ENCODE peak calls at places on chromosomes 1 and 21, in four cellular contexts. One of them, this sample, is unnamed.

GRCh38 chr1:55399385-55399784 is 184.2 kb upstream of the USP24 start:
- DNase-seq in endothelial cell of umbilical vein: peak
- DNase-seq in H1: no peak
- DNase-seq in HepG2: no peak
- DNase-seq in this sample: no peak

GRCh38 chr1:38858833-38859560 is 575 bp downstream of the RRAGC start:
- DNase-seq in H1: no peak
- DNase-seq in HepG2: peak
- DNase-seq in endothelial cell of umbilical vein: peak
- DNase-seq in this sample: peak

GRCh38 chr1:89822109-89822962 is 1.5 kb downstream of the LRRC8D start:
- DNase-seq in endothelial cell of umbilical vein: no peak
- DNase-seq in HepG2: no peak
- DNase-seq in H1: peak
- DNase-seq in this sample: peak

GRCh38 chr21:32572574-32573420 is 12.5 kb downstream of the TCP10L start:
- DNase-seq in H1: no peak
- DNase-seq in HepG2: peak
- DNase-seq in endothelial cell of umbilical vein: no peak
- DNase-seq in this sample: peak

GRCh38 chr1:40160806-40161124 is 422 bp upstream of the RLF start:
- DNase-seq in endothelial cell of umbilical vein: no peak
- DNase-seq in HepG2: no peak
- DNase-seq in H1: no peak
- DNase-seq in this sample: no peak

GRCh38 chr1:100927276-100927675 is 31.4 kb downstream of the SLC30A7 start:
- DNase-seq in HepG2: no peak
- DNase-seq in endothelial cell of umbilical vein: no peak
- DNase-seq in H1: no peak
- DNase-seq in this sample: no peak

GRCh38 chr21:17612023-17612564 is 607 bp downstream of the BTG3 start:
- DNase-seq in HepG2: no peak
- DNase-seq in H1: peak
- DNase-seq in endothelial cell of umbilical vein: no peak
- DNase-seq in this sample: no peak

GRCh38 chr1:200979574-200980451 is 43.7 kb downstream of the KIF21B start:
- DNase-seq in HepG2: peak
- DNase-seq in endothelial cell of umbilical vein: peak
- DNase-seq in H1: peak
- DNase-seq in this sample: peak

GRCh38 chr21:30491963-30492428 is at the start of gene KRTAP19-3:
- DNase-seq in endothelial cell of umbilical vein: no peak
- DNase-seq in H1: no peak
- DNase-seq in HepG2: no peak
- DNase-seq in this sample: no peak

GRCh38 chr21:44331650-44332306 is 7.4 kb downstream of the CFAP410 start:
- DNase-seq in endothelial cell of umbilical vein: no peak
- DNase-seq in H1: no peak
- DNase-seq in HepG2: no peak
- DNase-seq in this sample: no peak

GRCh38 chr1:81034366-81034765 is 766.4 kb upstream of the ADGRL2 start:
- DNase-seq in HepG2: no peak
- DNase-seq in endothelial cell of umbilical vein: no peak
- DNase-seq in H1: no peak
- DNase-seq in this sample: no peak

GRCh38 chr1:153628638-153629342 is 556 bp downstream of the S100A1 start:
- DNase-seq in endothelial cell of umbilical vein: no peak
- DNase-seq in HepG2: no peak
- DNase-seq in H1: no peak
- DNase-seq in this sample: no peak

GRCh38 chr1:24294228-24294672 is 24.9 kb upstream of the GRHL3 start:
- DNase-seq in H1: no peak
- DNase-seq in HepG2: no peak
- DNase-seq in endothelial cell of umbilical vein: peak
- DNase-seq in this sample: no peak

GRCh38 chr1:218659911-218660677 is 315.0 kb downstream of the TGFB2 start:
- DNase-seq in HepG2: no peak
- DNase-seq in H1: no peak
- DNase-seq in endothelial cell of umbilical vein: no peak
- DNase-seq in this sample: no peak

GRCh38 chr1:36342426-36343185 is 19.2 kb upstream of the EVA1B start:
- DNase-seq in H1: peak
- DNase-seq in endothelial cell of umbilical vein: peak
- DNase-seq in HepG2: no peak
- DNase-seq in this sample: peak

GRCh38 chr1:100322436-100323211 is 29.7 kb upstream of the CDC14A start:
- DNase-seq in H1: no peak
- DNase-seq in endothelial cell of umbilical vein: no peak
- DNase-seq in HepG2: peak
- DNase-seq in this sample: no peak

GRCh38 chr1:156511656-156512055 is 11.1 kb upstream of the MEF2D start:
- DNase-seq in H1: no peak
- DNase-seq in endothelial cell of umbilical vein: no peak
- DNase-seq in HepG2: no peak
- DNase-seq in this sample: no peak

GRCh38 chr1:15847100-15847892 is at the start of gene SPEN:
- DNase-seq in HepG2: peak
- DNase-seq in H1: peak
- DNase-seq in endothelial cell of umbilical vein: peak
- DNase-seq in this sample: peak

GRCh38 chr1:50346621-50347020 is 76.6 kb downstream of the DMRTA2 start:
- DNase-seq in endothelial cell of umbilical vein: no peak
- DNase-seq in H1: no peak
- DNase-seq in HepG2: no peak
- DNase-seq in this sample: no peak

GRCh38 chr1:234277161-234277868 is 95.9 kb upstream of the COA6 start:
- DNase-seq in HepG2: no peak
- DNase-seq in endothelial cell of umbilical vein: no peak
- DNase-seq in H1: no peak
- DNase-seq in this sample: no peak

GRCh38 chr1:178768423-178768822 is 43.4 kb downstream of the RALGPS2 start:
- DNase-seq in H1: peak
- DNase-seq in endothelial cell of umbilical vein: no peak
- DNase-seq in HepG2: peak
- DNase-seq in this sample: peak

GRCh38 chr21:45549670-45550463 is 7.6 kb upstream of the SLC19A1 start:
- DNase-seq in endothelial cell of umbilical vein: no peak
- DNase-seq in HepG2: no peak
- DNase-seq in H1: no peak
- DNase-seq in this sample: no peak

GRCh38 chr1:222821239-222821638 is 6.4 kb downstream of the DISP1 start:
- DNase-seq in endothelial cell of umbilical vein: no peak
- DNase-seq in H1: no peak
- DNase-seq in HepG2: no peak
- DNase-seq in this sample: no peak
- TF ChIP-seq JUN in endothelial cell of umbilical vein: no peak
- TF ChIP-seq JUN in H1: no peak
- TF ChIP-seq JUN in HepG2: no peak
- TF ChIP-seq JUN in this sample: no peak

DNA sequence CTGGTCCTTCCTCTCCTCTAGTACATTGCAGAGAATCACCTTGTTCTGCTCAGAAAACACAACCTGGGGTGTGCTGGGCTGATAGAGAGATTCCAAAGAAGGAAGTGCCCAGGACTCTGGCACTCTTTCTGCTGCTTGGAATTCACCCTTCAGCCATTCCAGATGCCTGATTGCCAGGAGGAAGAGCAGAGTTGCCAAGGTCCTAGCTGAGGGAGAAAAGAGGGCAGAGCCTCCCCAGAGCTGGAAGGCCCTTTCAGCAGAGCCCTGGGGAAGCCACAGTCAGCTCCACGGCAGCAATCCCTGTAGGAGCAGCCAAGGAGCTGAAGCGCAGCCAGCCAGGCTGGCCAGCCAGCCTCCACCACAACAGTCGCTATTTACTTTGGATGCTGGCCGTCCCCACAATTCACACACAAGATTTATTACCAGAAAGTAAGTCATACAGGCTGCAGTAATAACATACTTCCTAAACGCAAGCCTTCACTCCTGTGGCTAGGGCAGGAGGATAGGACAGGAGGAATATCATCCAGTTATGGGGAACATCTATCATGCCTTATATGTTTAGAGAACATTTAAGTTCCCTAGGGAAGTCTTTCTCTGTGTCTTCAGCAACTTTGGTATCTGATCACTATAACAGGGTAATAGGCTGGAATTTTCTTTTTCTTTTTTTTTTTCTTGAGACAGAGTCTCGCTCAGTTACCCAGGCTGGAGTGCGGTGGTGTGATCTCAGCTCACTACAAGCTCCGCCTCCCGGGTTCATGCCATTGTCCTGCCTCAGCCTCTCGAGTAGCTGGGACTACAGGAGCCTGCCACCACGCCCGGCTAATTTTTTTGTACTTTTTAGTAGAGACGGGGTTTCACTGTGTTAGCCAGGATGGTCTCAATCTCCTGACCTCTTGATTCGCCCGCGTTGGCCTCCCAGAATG is 36.6 kb upstream of the SLC44A3 start:
- DNase-seq in H1: no peak
- DNase-seq in HepG2: no peak
- DNase-seq in endothelial cell of umbilical vein: peak
- DNase-seq in this sample: no peak
- H2AFZ ChIP-seq in H1: peak
- H2AFZ ChIP-seq in HepG2: no peak
- H2AFZ ChIP-seq in endothelial cell of umbilical vein: peak
- H2AFZ ChIP-seq in this sample: no peak

GRCh38 chr1:231613419-231614349 is 12.9 kb upstream of the DISC1 start:
- DNase-seq in H1: no peak
- DNase-seq in HepG2: no peak
- DNase-seq in endothelial cell of umbilical vein: no peak
- DNase-seq in this sample: no peak
- TF ChIP-seq JUN in H1: no peak
- TF ChIP-seq JUN in HepG2: no peak
- TF ChIP-seq JUN in endothelial cell of umbilical vein: no peak
- TF ChIP-seq JUN in this sample: no peak

DNA sequence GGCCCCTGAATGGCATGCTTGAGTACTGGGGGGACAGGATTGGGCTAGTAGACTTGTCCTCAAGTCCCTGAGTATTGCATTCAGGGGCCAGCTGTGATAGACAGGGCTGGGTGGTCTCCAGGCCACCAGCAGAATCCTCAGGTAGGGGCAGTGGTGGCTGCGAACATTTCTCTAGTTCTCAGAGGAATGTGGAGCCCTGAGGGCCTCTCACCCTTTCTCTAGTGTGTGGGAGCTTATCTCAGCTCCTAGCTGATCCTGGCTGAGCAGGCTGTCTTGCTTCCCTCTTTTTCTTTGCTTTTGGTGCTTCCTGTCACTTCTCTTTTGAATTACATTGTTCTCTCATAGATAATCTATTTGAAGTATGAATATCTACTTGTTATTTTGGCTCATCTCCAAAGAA is 30.0 kb upstream of the PM20D1 start:
- DNase-seq in HepG2: no peak
- DNase-seq in endothelial cell of umbilical vein: no peak
- DNase-seq in H1: no peak
- DNase-seq in this sample: no peak
- H2AFZ ChIP-seq in HepG2: no peak
- H2AFZ ChIP-seq in endothelial cell of umbilical vein: no peak
- H2AFZ ChIP-seq in H1: no peak
- H2AFZ ChIP-seq in this sample: no peak

GRCh38 chr1:162982364-162982763 is 86.8 kb upstream of the RGS4 start:
- DNase-seq in H1: no peak
- DNase-seq in HepG2: no peak
- DNase-seq in endothelial cell of umbilical vein: no peak
- DNase-seq in this sample: no peak

GRCh38 chr1:162973381-162973795 is 95.8 kb upstream of the RGS4 start:
- DNase-seq in H1: no peak
- DNase-seq in endothelial cell of umbilical vein: peak
- DNase-seq in HepG2: no peak
- DNase-seq in this sample: no peak

GRCh38 chr1:162974810-162975209 is 94.4 kb upstream of the RGS4 start:
- DNase-seq in endothelial cell of umbilical vein: no peak
- DNase-seq in HepG2: no peak
- DNase-seq in H1: no peak
- DNase-seq in this sample: no peak

GRCh38 chr1:162976628-162977027 is 92.5 kb upstream of the RGS4 start:
- DNase-seq in endothelial cell of umbilical vein: no peak
- DNase-seq in H1: no peak
- DNase-seq in HepG2: no peak
- DNase-seq in this sample: no peak

DNA sequence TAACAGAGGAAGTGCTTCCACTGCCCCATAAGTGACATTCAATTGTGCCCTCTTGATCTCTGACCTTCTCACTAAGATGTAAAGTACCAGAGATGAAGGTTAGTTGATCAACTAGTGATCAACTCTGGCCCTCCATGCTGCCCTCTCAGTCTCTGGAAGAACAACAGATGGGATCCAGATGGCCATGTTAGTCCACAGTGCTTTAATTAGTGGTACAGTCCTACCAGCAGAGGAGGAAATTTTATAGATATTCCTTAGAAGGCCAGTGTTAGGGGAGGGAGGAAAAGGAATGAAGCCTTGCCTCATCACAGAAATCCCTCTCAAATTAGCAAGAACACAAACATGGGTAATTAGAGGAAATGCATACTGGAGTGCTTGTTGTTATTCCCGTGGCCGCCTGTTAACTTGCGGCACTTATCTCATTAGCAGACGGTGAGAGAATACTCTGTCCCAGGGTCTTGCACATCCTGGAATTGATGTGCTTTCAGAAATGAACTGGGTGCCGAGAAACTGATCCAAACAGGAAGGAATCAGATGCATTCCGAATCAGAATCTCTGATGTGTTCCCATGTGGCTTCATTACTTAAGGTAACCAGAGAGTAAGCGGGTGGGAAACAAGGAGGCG is 91.1 kb upstream of the RGS4 start:
- DNase-seq in H1: no peak
- DNase-seq in endothelial cell of umbilical vein: no peak
- DNase-seq in HepG2: no peak
- DNase-seq in this sample: no peak
- TF ChIP-seq JUN in H1: no peak
- TF ChIP-seq JUN in endothelial cell of umbilical vein: no peak
- TF ChIP-seq JUN in HepG2: no peak
- TF ChIP-seq JUN in this sample: no peak

GRCh38 chr1:79539001-79539400 is 532.5 kb upstream of the ADGRL4 start:
- DNase-seq in HepG2: no peak
- DNase-seq in endothelial cell of umbilical vein: no peak
- DNase-seq in H1: no peak
- DNase-seq in this sample: no peak

GRCh38 chr1:79549191-79549590 is 542.7 kb upstream of the ADGRL4 start:
- DNase-seq in H1: no peak
- DNase-seq in endothelial cell of umbilical vein: no peak
- DNase-seq in HepG2: no peak
- DNase-seq in this sample: no peak

GRCh38 chr1:79547514-79547913 is 541.0 kb upstream of the ADGRL4 start:
- DNase-seq in H1: no peak
- DNase-seq in HepG2: no peak
- DNase-seq in endothelial cell of umbilical vein: no peak
- DNase-seq in this sample: no peak

DNA sequence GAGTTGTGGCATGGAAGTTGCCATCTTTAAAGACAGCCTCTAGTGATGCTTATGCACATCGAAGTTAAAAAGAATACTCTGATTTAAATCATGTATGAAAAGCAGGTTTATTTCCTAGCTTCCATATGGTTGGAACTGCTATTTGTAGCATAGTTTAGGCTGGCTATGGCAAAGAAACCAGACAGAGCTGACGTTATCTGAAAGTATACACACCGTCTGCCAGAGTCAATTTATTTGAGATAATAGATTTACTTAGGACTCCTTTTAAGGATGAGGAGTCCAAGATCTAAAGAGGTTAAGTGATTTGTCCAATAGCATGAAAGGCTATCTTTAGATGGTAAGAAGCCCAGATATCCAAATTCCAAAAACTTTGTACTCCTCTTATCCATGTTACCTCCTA is 536.9 kb upstream of the ADGRL4 start:
- DNase-seq in H1: no peak
- DNase-seq in HepG2: no peak
- DNase-seq in endothelial cell of umbilical vein: no peak
- DNase-seq in this sample: no peak
- H2AFZ ChIP-seq in H1: no peak
- H2AFZ ChIP-seq in HepG2: no peak
- H2AFZ ChIP-seq in endothelial cell of umbilical vein: no peak
- H2AFZ ChIP-seq in this sample: no peak